ENCODE peak calls at places on chromosome 19, in nine cellular contexts. T is mucosa of gallbladder; N is fibroblast of gingiva; L is naive thymus-derived CD4-positive, alpha-beta T cell; J is fibroblast of lung; E is progenitor cell of endocrine pancreas; F is cardiac fibroblast; R is NT2/D1; H is stimulated activated naive CD4-positive, alpha-beta T cell treated with Interleukin-2 at 50 U/mL for 16 hours. C is an unnamed sample.

GRCh38 chr19:49057636-49058234 is at the start of gene CGB7:
- DNase-seq in T (peak; percentile 49), N (peak; percentile 17), L (no peak), J (peak; percentile 62), E (peak; percentile 53), F (peak; percentile 61), R (no peak), H (peak; percentile 16), C (peak; percentile 85)

GRCh38 chr19:37699057-37699456 is 20.5 kb downstream of the ZNF607 start:
- DNase-seq in T (no peak), N (no peak), L (no peak), J (peak; percentile 30), E (no peak), F (no peak), R (no peak), H (no peak), C (no peak)

GRCh38 chr19:27792576-27793127 is 1420.3 kb downstream of the UQCRFS1 start:
- DNase-seq in T (no peak), N (no peak), L (no peak), J (no peak), E (no peak), F (no peak), R (no peak), H (no peak), C (no peak)

GRCh38 chr19:2387367-2388288 is 27.6 kb downstream of the TMPRSS9 start:
- DNase-seq in T (no peak), N (no peak), L (no peak), J (no peak), E (no peak), F (no peak), R (no peak), H (no peak), C (no peak)

GRCh38 chr19:1171755-1172352 is 2.2 kb downstream of the SBNO2 start:
- DNase-seq in T (no peak), N (no peak), L (no peak), J (no peak), E (no peak), F (peak; percentile 37), R (no peak), H (no peak), C (no peak)

GRCh38 chr19:12875086-12875485 is 6.2 kb downstream of the DNASE2 start:
- DNase-seq in T (no peak), N (no peak), L (no peak), J (no peak), E (no peak), F (no peak), R (no peak), H (no peak), C (no peak)

GRCh38 chr19:5801796-5802616 is 2.9 kb upstream of the NRTN start:
- DNase-seq in T (no peak), N (no peak), L (no peak), J (peak; percentile 29), E (no peak), F (peak; percentile 43), R (no peak), H (no peak), C (no peak)

GRCh38 chr19:30692517-30692870 is 320.3 kb downstream of the ZNF536 start:
- DNase-seq in T (no peak), N (no peak), L (no peak), J (no peak), E (no peak), F (peak; percentile 1), R (no peak), H (no peak), C (no peak)

GRCh38 chr19:56110515-56111448 is 10.3 kb downstream of the ZNF787 start:
- DNase-seq in T (peak; percentile 30), N (peak; percentile 23), L (no peak), J (no peak), E (no peak), F (peak; percentile 73), R (no peak), H (no peak), C (peak; percentile 59)

GRCh38 chr19:2731181-2732117 is 8.4 kb downstream of the SLC39A3 start:
- DNase-seq in T (no peak), N (no peak), L (no peak), J (no peak), E (no peak), F (no peak), R (no peak), H (no peak), C (no peak)

GRCh38 chr19:861756-862528 is 2.5 kb downstream of the CFD start:
- DNase-seq in T (no peak), N (no peak), L (peak; percentile 60), J (no peak), E (no peak), F (peak; percentile 30), R (peak; percentile 77), H (peak; percentile 58), C (peak; percentile 51)

C was measured in body of pancreas.